ENCODE peak calls at places on chromosomes 7 and 10, in six cellular contexts. Q, Z, F, T, M and W are unnamed samples.

GRCh38 chr7:977326-978048 is 2.1 kb upstream of the COX19 start:
- DNase-seq in M (no peak), T (no peak), Z (peak), F (no peak), Q (no peak), W (no peak)

GRCh38 chr10:33386926-33387325 is 52.5 kb upstream of the NRP1 start:
- DNase-seq in Z (no peak), M (no peak), Q (no peak), T (no peak), F (peak), W (no peak)

GRCh38 chr7:148856035-148856881 is 27.8 kb downstream of the EZH2 start:
- DNase-seq in M (peak), Z (peak), T (peak), F (peak), Q (peak), W (peak)

GRCh38 chr7:117582219-117582704 is 102.4 kb downstream of the CFTR start:
- DNase-seq in F (peak), T (peak), M (no peak), Z (peak), Q (no peak), W (no peak)

GRCh38 chr7:112395893-112396292 is 54.4 kb upstream of the IFRD1 start:
- DNase-seq in Z (no peak), M (no peak), Q (no peak), T (no peak), F (no peak), W (no peak)

GRCh38 chr10:131312261-131312801 is 810 bp upstream of the TCERG1L start:
- DNase-seq in F (no peak), M (peak), Z (no peak), Q (no peak), T (no peak), W (peak)

GRCh38 chr10:72137583-72137982 is 49.2 kb upstream of the SPOCK2 start:
- DNase-seq in M (no peak), F (no peak), Q (no peak), T (no peak), Z (no peak), W (no peak)

GRCh38 chr10:6348091-6348862 is 145.5 kb downstream of the PFKFB3 start:
- DNase-seq in F (no peak), M (no peak), T (no peak), Q (peak), Z (no peak), W (no peak)

GRCh38 chr10:16436367-16436757 is 448 bp upstream of the PTER start:
- DNase-seq in Z (no peak), F (peak), Q (no peak), T (no peak), M (no peak), W (peak)

GRCh38 chr10:28470873-28471704 is 61.8 kb upstream of the WAC start:
- DNase-seq in T (no peak), Z (no peak), M (no peak), Q (no peak), F (no peak), W (no peak)

GRCh38 chr10:62582804-62583208 is 208.6 kb downstream of the ZNF365 start:
- DNase-seq in Z (no peak), M (no peak), F (peak), Q (no peak), T (peak), W (no peak)

GRCh38 chr7:43864126-43864525 is 5.2 kb downstream of the MRPS24 start:
- DNase-seq in M (no peak), Z (no peak), F (no peak), Q (no peak), T (no peak), W (no peak)

GRCh38 chr10:124217906-124218769 is 124.7 kb upstream of the CHST15 start:
- DNase-seq in F (no peak), M (no peak), Z (no peak), Q (no peak), T (no peak), W (no peak)

GRCh38 chr10:32377458-32378370 is 30.8 kb upstream of the EPC1 start:
- DNase-seq in T (peak), Q (no peak), Z (no peak), M (peak), F (peak), W (no peak)